ENCODE peak calls at places on chromosomes 1 and 21, in ten cellular contexts. One of them, this sample, is unnamed.

GRCh38 chr1:180151508-180151907 is 3.2 kb upstream of the QSOX1 start:
- DNase-seq in activated naive CD8-positive, alpha-beta T cell treated with anti-CD3 and anti-CD28 coated beads for 36 hours: no peak
- DNase-seq in skeletal muscle cell: peak
- DNase-seq in hepatocyte: no peak
- DNase-seq in Calu3: peak
- DNase-seq in testis: no peak
- DNase-seq in COR-L47: peak
- DNase-seq in tibial artery: no peak
- DNase-seq in naive thymus-derived CD4-positive, alpha-beta T cell: no peak
- DNase-seq in RWPE1: peak
- DNase-seq in this sample: no peak

GRCh38 chr1:221979461-221980032 is 237.7 kb upstream of the DUSP10 start:
- DNase-seq in RWPE1: peak
- DNase-seq in testis: no peak
- DNase-seq in tibial artery: no peak
- DNase-seq in skeletal muscle cell: no peak
- DNase-seq in naive thymus-derived CD4-positive, alpha-beta T cell: no peak
- DNase-seq in Calu3: no peak
- DNase-seq in hepatocyte: no peak
- DNase-seq in COR-L47: no peak
- DNase-seq in activated naive CD8-positive, alpha-beta T cell treated with anti-CD3 and anti-CD28 coated beads for 36 hours: no peak
- DNase-seq in this sample: no peak

GRCh38 chr1:17562375-17562774 is 22.9 kb downstream of the ARHGEF10L start:
- DNase-seq in naive thymus-derived CD4-positive, alpha-beta T cell: no peak
- DNase-seq in testis: no peak
- DNase-seq in activated naive CD8-positive, alpha-beta T cell treated with anti-CD3 and anti-CD28 coated beads for 36 hours: no peak
- DNase-seq in tibial artery: no peak
- DNase-seq in COR-L47: no peak
- DNase-seq in hepatocyte: no peak
- DNase-seq in RWPE1: no peak
- DNase-seq in Calu3: no peak
- DNase-seq in skeletal muscle cell: no peak
- DNase-seq in this sample: no peak

GRCh38 chr1:41582004-41582325 is 97.5 kb upstream of the EDN2 start:
- DNase-seq in hepatocyte: no peak
- DNase-seq in skeletal muscle cell: no peak
- DNase-seq in COR-L47: no peak
- DNase-seq in activated naive CD8-positive, alpha-beta T cell treated with anti-CD3 and anti-CD28 coated beads for 36 hours: no peak
- DNase-seq in tibial artery: no peak
- DNase-seq in testis: no peak
- DNase-seq in RWPE1: no peak
- DNase-seq in naive thymus-derived CD4-positive, alpha-beta T cell: no peak
- DNase-seq in Calu3: no peak
- DNase-seq in this sample: no peak

GRCh38 chr1:160032165-160032827 is 506 bp upstream of the PIGM start:
- DNase-seq in RWPE1: peak
- DNase-seq in skeletal muscle cell: no peak
- DNase-seq in COR-L47: no peak
- DNase-seq in naive thymus-derived CD4-positive, alpha-beta T cell: no peak
- DNase-seq in tibial artery: no peak
- DNase-seq in hepatocyte: no peak
- DNase-seq in testis: peak
- DNase-seq in Calu3: no peak
- DNase-seq in activated naive CD8-positive, alpha-beta T cell treated with anti-CD3 and anti-CD28 coated beads for 36 hours: no peak
- DNase-seq in this sample: peak

GRCh38 chr1:226738995-226739695 is at the start of gene ITPKB:
- DNase-seq in skeletal muscle cell: no peak
- DNase-seq in Calu3: peak
- DNase-seq in hepatocyte: peak
- DNase-seq in naive thymus-derived CD4-positive, alpha-beta T cell: peak
- DNase-seq in COR-L47: no peak
- DNase-seq in tibial artery: peak
- DNase-seq in RWPE1: peak
- DNase-seq in testis: peak
- DNase-seq in activated naive CD8-positive, alpha-beta T cell treated with anti-CD3 and anti-CD28 coated beads for 36 hours: no peak
- DNase-seq in this sample: peak

GRCh38 chr1:186155594-186155993 is 219.5 kb downstream of the TPR start:
- DNase-seq in RWPE1: peak
- DNase-seq in skeletal muscle cell: peak
- DNase-seq in Calu3: peak
- DNase-seq in tibial artery: no peak
- DNase-seq in testis: peak
- DNase-seq in activated naive CD8-positive, alpha-beta T cell treated with anti-CD3 and anti-CD28 coated beads for 36 hours: no peak
- DNase-seq in naive thymus-derived CD4-positive, alpha-beta T cell: peak
- DNase-seq in hepatocyte: peak
- DNase-seq in COR-L47: peak
- DNase-seq in this sample: peak

GRCh38 chr1:12692967-12693782 is 22.7 kb upstream of the AADACL3 start:
- DNase-seq in Calu3: no peak
- DNase-seq in hepatocyte: no peak
- DNase-seq in testis: no peak
- DNase-seq in COR-L47: no peak
- DNase-seq in naive thymus-derived CD4-positive, alpha-beta T cell: no peak
- DNase-seq in activated naive CD8-positive, alpha-beta T cell treated with anti-CD3 and anti-CD28 coated beads for 36 hours: no peak
- DNase-seq in skeletal muscle cell: no peak
- DNase-seq in tibial artery: no peak
- DNase-seq in RWPE1: no peak
- DNase-seq in this sample: no peak

GRCh38 chr1:182259229-182259872 is 132.2 kb downstream of the GLUL start:
- DNase-seq in testis: peak
- DNase-seq in hepatocyte: no peak
- DNase-seq in RWPE1: no peak
- DNase-seq in tibial artery: peak
- DNase-seq in Calu3: peak
- DNase-seq in activated naive CD8-positive, alpha-beta T cell treated with anti-CD3 and anti-CD28 coated beads for 36 hours: peak
- DNase-seq in skeletal muscle cell: peak
- DNase-seq in naive thymus-derived CD4-positive, alpha-beta T cell: peak
- DNase-seq in COR-L47: no peak
- DNase-seq in this sample: peak

GRCh38 chr1:57867001-57867400 is 443.1 kb upstream of the DAB1 start:
- DNase-seq in skeletal muscle cell: no peak
- DNase-seq in COR-L47: no peak
- DNase-seq in RWPE1: no peak
- DNase-seq in activated naive CD8-positive, alpha-beta T cell treated with anti-CD3 and anti-CD28 coated beads for 36 hours: no peak
- DNase-seq in Calu3: no peak
- DNase-seq in hepatocyte: peak
- DNase-seq in tibial artery: no peak
- DNase-seq in testis: no peak
- DNase-seq in naive thymus-derived CD4-positive, alpha-beta T cell: no peak
- DNase-seq in this sample: peak

GRCh38 chr1:180927348-180927747 is 14.7 kb downstream of the KIAA1614 start:
- DNase-seq in skeletal muscle cell: no peak
- DNase-seq in COR-L47: no peak
- DNase-seq in hepatocyte: no peak
- DNase-seq in naive thymus-derived CD4-positive, alpha-beta T cell: no peak
- DNase-seq in Calu3: no peak
- DNase-seq in testis: peak
- DNase-seq in activated naive CD8-positive, alpha-beta T cell treated with anti-CD3 and anti-CD28 coated beads for 36 hours: no peak
- DNase-seq in RWPE1: no peak
- DNase-seq in tibial artery: no peak
- DNase-seq in this sample: no peak

GRCh38 chr1:216670118-216670870 is 52.9 kb downstream of the ESRRG start:
- DNase-seq in testis: no peak
- DNase-seq in Calu3: no peak
- DNase-seq in naive thymus-derived CD4-positive, alpha-beta T cell: no peak
- DNase-seq in COR-L47: no peak
- DNase-seq in tibial artery: no peak
- DNase-seq in activated naive CD8-positive, alpha-beta T cell treated with anti-CD3 and anti-CD28 coated beads for 36 hours: no peak
- DNase-seq in hepatocyte: peak
- DNase-seq in skeletal muscle cell: peak
- DNase-seq in RWPE1: peak
- DNase-seq in this sample: no peak

GRCh38 chr21:26115346-26115745 is 55.2 kb downstream of the APP start:
- DNase-seq in skeletal muscle cell: no peak
- DNase-seq in Calu3: peak
- DNase-seq in RWPE1: no peak
- DNase-seq in hepatocyte: no peak
- DNase-seq in activated naive CD8-positive, alpha-beta T cell treated with anti-CD3 and anti-CD28 coated beads for 36 hours: no peak
- DNase-seq in tibial artery: no peak
- DNase-seq in naive thymus-derived CD4-positive, alpha-beta T cell: no peak
- DNase-seq in COR-L47: peak
- DNase-seq in testis: no peak
- DNase-seq in this sample: peak

GRCh38 chr1:204104331-204105222 is 31.7 kb downstream of the SOX13 start:
- DNase-seq in COR-L47: peak
- DNase-seq in activated naive CD8-positive, alpha-beta T cell treated with anti-CD3 and anti-CD28 coated beads for 36 hours: no peak
- DNase-seq in Calu3: peak
- DNase-seq in naive thymus-derived CD4-positive, alpha-beta T cell: no peak
- DNase-seq in skeletal muscle cell: no peak
- DNase-seq in RWPE1: peak
- DNase-seq in hepatocyte: no peak
- DNase-seq in testis: no peak
- DNase-seq in tibial artery: no peak
- DNase-seq in this sample: peak

GRCh38 chr1:1402081-1402900 is 3.2 kb upstream of the CCNL2 start:
- DNase-seq in Calu3: peak
- DNase-seq in activated naive CD8-positive, alpha-beta T cell treated with anti-CD3 and anti-CD28 coated beads for 36 hours: peak
- DNase-seq in tibial artery: no peak
- DNase-seq in testis: no peak
- DNase-seq in COR-L47: no peak
- DNase-seq in hepatocyte: peak
- DNase-seq in naive thymus-derived CD4-positive, alpha-beta T cell: peak
- DNase-seq in skeletal muscle cell: no peak
- DNase-seq in RWPE1: no peak
- DNase-seq in this sample: peak

GRCh38 chr1:243246916-243247315 is 8.2 kb downstream of the CEP170 start:
- DNase-seq in tibial artery: no peak
- DNase-seq in naive thymus-derived CD4-positive, alpha-beta T cell: no peak
- DNase-seq in Calu3: no peak
- DNase-seq in RWPE1: no peak
- DNase-seq in skeletal muscle cell: no peak
- DNase-seq in hepatocyte: no peak
- DNase-seq in testis: no peak
- DNase-seq in activated naive CD8-positive, alpha-beta T cell treated with anti-CD3 and anti-CD28 coated beads for 36 hours: no peak
- DNase-seq in COR-L47: no peak
- DNase-seq in this sample: no peak

GRCh38 chr1:97034651-97035050 is 313.1 kb downstream of the PTBP2 start:
- DNase-seq in Calu3: no peak
- DNase-seq in COR-L47: no peak
- DNase-seq in testis: no peak
- DNase-seq in naive thymus-derived CD4-positive, alpha-beta T cell: no peak
- DNase-seq in skeletal muscle cell: no peak
- DNase-seq in hepatocyte: no peak
- DNase-seq in activated naive CD8-positive, alpha-beta T cell treated with anti-CD3 and anti-CD28 coated beads for 36 hours: no peak
- DNase-seq in RWPE1: no peak
- DNase-seq in tibial artery: no peak
- DNase-seq in this sample: no peak

GRCh38 chr1:204498980-204499379 is 4.4 kb upstream of the PIK3C2B start:
- DNase-seq in activated naive CD8-positive, alpha-beta T cell treated with anti-CD3 and anti-CD28 coated beads for 36 hours: no peak
- DNase-seq in skeletal muscle cell: no peak
- DNase-seq in COR-L47: no peak
- DNase-seq in RWPE1: no peak
- DNase-seq in tibial artery: no peak
- DNase-seq in testis: no peak
- DNase-seq in hepatocyte: no peak
- DNase-seq in Calu3: no peak
- DNase-seq in naive thymus-derived CD4-positive, alpha-beta T cell: no peak
- DNase-seq in this sample: no peak

GRCh38 chr1:210366767-210367166 is 38.1 kb downstream of the HHAT start:
- DNase-seq in testis: no peak
- DNase-seq in naive thymus-derived CD4-positive, alpha-beta T cell: no peak
- DNase-seq in skeletal muscle cell: no peak
- DNase-seq in COR-L47: no peak
- DNase-seq in Calu3: peak
- DNase-seq in tibial artery: no peak
- DNase-seq in RWPE1: no peak
- DNase-seq in activated naive CD8-positive, alpha-beta T cell treated with anti-CD3 and anti-CD28 coated beads for 36 hours: no peak
- DNase-seq in hepatocyte: peak
- DNase-seq in this sample: no peak

GRCh38 chr1:47679301-47679751 is 241.5 kb downstream of the FOXD2 start:
- DNase-seq in COR-L47: no peak
- DNase-seq in activated naive CD8-positive, alpha-beta T cell treated with anti-CD3 and anti-CD28 coated beads for 36 hours: no peak
- DNase-seq in naive thymus-derived CD4-positive, alpha-beta T cell: no peak
- DNase-seq in skeletal muscle cell: no peak
- DNase-seq in Calu3: no peak
- DNase-seq in testis: peak
- DNase-seq in RWPE1: no peak
- DNase-seq in hepatocyte: no peak
- DNase-seq in tibial artery: no peak
- DNase-seq in this sample: no peak

GRCh38 chr1:155514582-155515187 is 47.9 kb downstream of the ASH1L start:
- DNase-seq in activated naive CD8-positive, alpha-beta T cell treated with anti-CD3 and anti-CD28 coated beads for 36 hours: no peak
- DNase-seq in hepatocyte: no peak
- DNase-seq in RWPE1: no peak
- DNase-seq in Calu3: no peak
- DNase-seq in COR-L47: no peak
- DNase-seq in skeletal muscle cell: no peak
- DNase-seq in tibial artery: no peak
- DNase-seq in naive thymus-derived CD4-positive, alpha-beta T cell: peak
- DNase-seq in testis: no peak
- DNase-seq in this sample: no peak

GRCh38 chr1:155206891-155207577 is 663 bp downstream of the THBS3 start:
- DNase-seq in COR-L47: peak
- DNase-seq in tibial artery: peak
- DNase-seq in hepatocyte: peak
- DNase-seq in naive thymus-derived CD4-positive, alpha-beta T cell: peak
- DNase-seq in skeletal muscle cell: no peak
- DNase-seq in RWPE1: peak
- DNase-seq in activated naive CD8-positive, alpha-beta T cell treated with anti-CD3 and anti-CD28 coated beads for 36 hours: peak
- DNase-seq in testis: peak
- DNase-seq in Calu3: peak
- DNase-seq in this sample: peak

GRCh38 chr1:118136511-118136937 is 48.5 kb downstream of the SPAG17 start:
- DNase-seq in naive thymus-derived CD4-positive, alpha-beta T cell: no peak
- DNase-seq in testis: no peak
- DNase-seq in COR-L47: no peak
- DNase-seq in RWPE1: peak
- DNase-seq in tibial artery: no peak
- DNase-seq in Calu3: peak
- DNase-seq in skeletal muscle cell: peak
- DNase-seq in activated naive CD8-positive, alpha-beta T cell treated with anti-CD3 and anti-CD28 coated beads for 36 hours: peak
- DNase-seq in hepatocyte: peak
- DNase-seq in this sample: no peak

GRCh38 chr1:22154626-22155025 is 11.7 kb upstream of the WNT4 start:
- DNase-seq in skeletal muscle cell: no peak
- DNase-seq in Calu3: no peak
- DNase-seq in hepatocyte: no peak
- DNase-seq in COR-L47: no peak
- DNase-seq in activated naive CD8-positive, alpha-beta T cell treated with anti-CD3 and anti-CD28 coated beads for 36 hours: no peak
- DNase-seq in tibial artery: no peak
- DNase-seq in RWPE1: no peak
- DNase-seq in testis: no peak
- DNase-seq in naive thymus-derived CD4-positive, alpha-beta T cell: no peak
- DNase-seq in this sample: no peak

GRCh38 chr1:90616395-90616794 is 100.7 kb downstream of the BARHL2 start:
- DNase-seq in skeletal muscle cell: no peak
- DNase-seq in RWPE1: no peak
- DNase-seq in COR-L47: peak
- DNase-seq in hepatocyte: peak
- DNase-seq in tibial artery: no peak
- DNase-seq in testis: peak
- DNase-seq in Calu3: peak
- DNase-seq in activated naive CD8-positive, alpha-beta T cell treated with anti-CD3 and anti-CD28 coated beads for 36 hours: no peak
- DNase-seq in naive thymus-derived CD4-positive, alpha-beta T cell: no peak
- DNase-seq in this sample: no peak

GRCh38 chr1:56578664-56578962 is 750 bp downstream of the PLPP3 start:
- DNase-seq in naive thymus-derived CD4-positive, alpha-beta T cell: no peak
- DNase-seq in hepatocyte: peak
- DNase-seq in Calu3: peak
- DNase-seq in skeletal muscle cell: no peak
- DNase-seq in testis: peak
- DNase-seq in RWPE1: peak
- DNase-seq in tibial artery: no peak
- DNase-seq in COR-L47: no peak
- DNase-seq in activated naive CD8-positive, alpha-beta T cell treated with anti-CD3 and anti-CD28 coated beads for 36 hours: no peak
- DNase-seq in this sample: peak

GRCh38 chr1:44348046-44348628 is 6.9 kb downstream of the ERI3 start:
- DNase-seq in skeletal muscle cell: no peak
- DNase-seq in RWPE1: no peak
- DNase-seq in COR-L47: no peak
- DNase-seq in testis: no peak
- DNase-seq in naive thymus-derived CD4-positive, alpha-beta T cell: no peak
- DNase-seq in tibial artery: no peak
- DNase-seq in Calu3: no peak
- DNase-seq in hepatocyte: no peak
- DNase-seq in activated naive CD8-positive, alpha-beta T cell treated with anti-CD3 and anti-CD28 coated beads for 36 hours: no peak
- DNase-seq in this sample: no peak

GRCh38 chr1:51575406-51576084 is 41.3 kb upstream of the OSBPL9 start:
- DNase-seq in tibial artery: no peak
- DNase-seq in Calu3: no peak
- DNase-seq in hepatocyte: no peak
- DNase-seq in testis: no peak
- DNase-seq in COR-L47: no peak
- DNase-seq in naive thymus-derived CD4-positive, alpha-beta T cell: no peak
- DNase-seq in skeletal muscle cell: peak
- DNase-seq in activated naive CD8-positive, alpha-beta T cell treated with anti-CD3 and anti-CD28 coated beads for 36 hours: no peak
- DNase-seq in RWPE1: no peak
- DNase-seq in this sample: no peak